ENCODE peak calls at places on chromosomes 13 and 19, in six cellular contexts. E, F, S, W, G and C are unnamed samples.

GRCh38 chr13:24660023-24660806 is 20.0 kb upstream of the ATP12A start:
- DNase-seq in E (no peak), F (no peak), S (no peak), W (peak), G (no peak), C (no peak)

GRCh38 chr13:92158335-92158734 is 759.9 kb downstream of the GPC5 start:
- DNase-seq in E (no peak), F (no peak), S (no peak), W (peak), G (no peak), C (no peak)

GRCh38 chr13:113088691-113089020 is 16.9 kb upstream of the F7 start:
- DNase-seq in E (no peak), F (no peak), S (no peak), W (no peak), G (no peak), C (no peak)

GRCh38 chr19:5947435-5947834 is 30.5 kb downstream of the RANBP3 start:
- DNase-seq in E (no peak), F (peak), S (no peak), W (no peak), G (peak), C (no peak)

GRCh38 chr13:106695139-106695538 is 127.2 kb upstream of the ARGLU1 start:
- DNase-seq in E (no peak), F (no peak), S (no peak), W (no peak), G (no peak), C (no peak)

GRCh38 chr19:35143231-35143715 is at the start of gene FXYD7:
- DNase-seq in E (no peak), F (no peak), S (no peak), W (no peak), G (no peak), C (peak)

GRCh38 chr13:35598233-35598632 is 121.7 kb upstream of the MAB21L1 start:
- DNase-seq in E (no peak), F (no peak), S (no peak), W (no peak), G (no peak), C (no peak)

GRCh38 chr19:416416-416815 is 7.5 kb upstream of the C2CD4C start:
- DNase-seq in E (no peak), F (no peak), S (no peak), W (no peak), G (no peak), C (no peak)

GRCh38 chr13:93248627-93249047 is 22.0 kb downstream of the GPC6 start:
- DNase-seq in E (peak), F (peak), S (peak), W (peak), G (no peak), C (peak)

GRCh38 chr19:11008111-11008510 is 47.3 kb downstream of the SMARCA4 start:
- DNase-seq in E (no peak), F (no peak), S (no peak), W (no peak), G (no peak), C (no peak)

GRCh38 chr19:1512671-1513491 is at the start of gene ADAMTSL5:
- DNase-seq in E (no peak), F (peak), S (no peak), W (peak), G (no peak), C (peak)

GRCh38 chr19:54152878-54153524 is 6.5 kb downstream of the LENG1 start:
- DNase-seq in E (no peak), F (no peak), S (no peak), W (no peak), G (no peak), C (no peak)

GRCh38 chr13:106987435-106987800 is 419.5 kb upstream of the ARGLU1 start:
- DNase-seq in E (no peak), F (no peak), S (no peak), W (no peak), G (peak), C (no peak)

GRCh38 chr19:18972851-18973250 is 31.8 kb upstream of the HOMER3 start:
- DNase-seq in E (no peak), F (no peak), S (no peak), W (no peak), G (no peak), C (no peak)

GRCh38 chr13:94967183-94968039 is 255.1 kb upstream of the SOX21 start:
- DNase-seq in E (no peak), F (no peak), S (peak), W (peak), G (no peak), C (peak)

GRCh38 chr13:99308481-99309087 is 1.4 kb upstream of the GPR183 start:
- DNase-seq in E (no peak), F (peak), S (no peak), W (peak), G (no peak), C (no peak)

GRCh38 chr19:58274771-58275199 is 4.0 kb upstream of the ZNF8 start:
- DNase-seq in E (no peak), F (no peak), S (no peak), W (peak), G (peak), C (no peak)

GRCh38 chr19:17037184-17037583 is 10.6 kb upstream of the CPAMD8 start:
- DNase-seq in E (no peak), F (no peak), S (no peak), W (no peak), G (no peak), C (no peak)

GRCh38 chr13:110231348-110232047 is 75.5 kb downstream of the COL4A1 start:
- DNase-seq in E (no peak), F (no peak), S (no peak), W (no peak), G (no peak), C (no peak)

GRCh38 chr13:20401958-20402856 is 123.5 kb downstream of the CRYL1 start:
- DNase-seq in E (no peak), F (peak), S (no peak), W (peak), G (no peak), C (no peak)

GRCh38 chr13:31824705-31825512 is 85.6 kb downstream of the RXFP2 start:
- DNase-seq in E (no peak), F (peak), S (no peak), W (peak), G (no peak), C (no peak)

GRCh38 chr13:103356226-103356864 is 290.1 kb upstream of the SLC10A2 start:
- DNase-seq in E (no peak), F (no peak), S (no peak), W (no peak), G (no peak), C (no peak)

GRCh38 chr13:46354143-46355087 is 32.6 kb downstream of the RUBCNL start:
- DNase-seq in E (no peak), F (peak), S (no peak), W (peak), G (no peak), C (no peak)

GRCh38 chr13:65631078-65631477 is 1599.1 kb downstream of the PCDH9 start:
- DNase-seq in E (no peak), F (no peak), S (no peak), W (no peak), G (no peak), C (no peak)

GRCh38 chr13:48220592-48221300 is 12.3 kb upstream of the ITM2B start:
- DNase-seq in E (no peak), F (no peak), S (no peak), W (no peak), G (no peak), C (no peak)

GRCh38 chr13:24630851-24631341 is 49.3 kb upstream of the ATP12A start:
- DNase-seq in E (no peak), F (peak), S (no peak), W (peak), G (no peak), C (no peak)

GRCh38 chr13:112229992-112230872 is 145.9 kb upstream of the SPACA7 start:
- DNase-seq in E (no peak), F (no peak), S (no peak), W (no peak), G (no peak), C (no peak)

GRCh38 chr13:101283782-101284181 is 132.5 kb downstream of the NALCN start:
- DNase-seq in E (no peak), F (no peak), S (no peak), W (no peak), G (no peak), C (no peak)

GRCh38 chr19:39499082-39499642 is 415 bp downstream of the DLL3 start:
- DNase-seq in E (peak), F (no peak), S (peak), W (no peak), G (no peak), C (no peak)